ENCODE peak calls at places on chromosomes 11 and 22, in five cellular contexts. Q is HEK293T; T is GM23248; N is GM13977; E is stimulated activated CD4-positive, alpha-beta T cell treated with anti-CD3 and anti-CD28 coated beads, TNF-alpha, amount 100 ng/mL, for 48 hours. D is an unnamed sample.
A peak's percentile ranks its signal among the peaks of the same experiment; 100 is the strongest.

GRCh38 chr11:13682212-13682611 is 13.7 kb downstream of the FAR1 start:
- DNase-seq in Q (no peak), T (no peak), N (no peak), E (no peak), D (no peak)

GRCh38 chr11:2779981-2780849 is 80.4 kb upstream of the KCNQ1OT1 start:
- DNase-seq in Q (no peak), T (no peak), N (no peak), E (no peak), D (no peak)

GRCh38 chr11:118621071-118621815 is 13.8 kb downstream of the PHLDB1 start:
- DNase-seq in Q (peak; percentile 74), T (peak; percentile 91), N (no peak), E (no peak), D (peak; percentile 89)

GRCh38 chr22:29205598-29206371 is at the start of gene EMID1:
- DNase-seq in Q (peak; percentile 77), T (peak; percentile 57), N (peak; percentile 87), E (no peak), D (peak; percentile 77)

GRCh38 chr22:48288541-48288940 is 1526.1 kb downstream of the TBC1D22A start:
- DNase-seq in Q (no peak), T (no peak), N (no peak), E (no peak), D (no peak)

GRCh38 chr11:11568651-11569229 is 53.1 kb downstream of the GALNT18 start:
- DNase-seq in Q (no peak), T (no peak), N (no peak), E (no peak), D (no peak)

GRCh38 chr11:74701351-74701750 is 29.9 kb downstream of the CHRDL2 start:
- DNase-seq in Q (peak; percentile 42), T (peak; percentile 53), N (no peak), E (no peak), D (peak; percentile 17)

GRCh38 chr22:45312415-45312814 is 2.7 kb downstream of the FAM118A start:
- DNase-seq in Q (no peak), T (no peak), N (no peak), E (no peak), D (no peak)

GRCh38 chr11:2553886-2554285 is 109.1 kb downstream of the KCNQ1 start:
- DNase-seq in Q (no peak), T (no peak), N (no peak), E (no peak), D (no peak)

GRCh38 chr11:131652231-131652630 is 281.8 kb downstream of the NTM start:
- DNase-seq in Q (no peak), T (no peak), N (no peak), E (no peak), D (no peak)

GRCh38 chr11:128686745-128687177 is 7.1 kb upstream of the FLI1 start:
- DNase-seq in Q (no peak), T (peak; percentile 79), N (peak; percentile 56), E (no peak), D (no peak)

D was measured in H1.